ENCODE peak calls at places on chromosomes 3 and 15, in five cellular contexts. K, Z, B, W and Q are unnamed samples.
A peak's percentile ranks its signal among the peaks of the same experiment; 100 is the strongest.

GRCh38 chr3:186609247-186609868 is 3.5 kb upstream of the AHSG start:
- DNase-seq in K (no peak), Z (no peak), B (no peak), W (no peak), Q (no peak)

GRCh38 chr3:186644683-186645082 is 4.5 kb downstream of the FETUB start:
- DNase-seq in K (no peak), Z (no peak), B (peak; percentile 33), W (no peak), Q (no peak)

GRCh38 chr3:194579091-194579606 is 54.1 kb downstream of the TMEM44 start:
- DNase-seq in K (no peak), Z (no peak), B (no peak), W (no peak), Q (no peak)

GRCh38 chr3:183845608-183846288 is 20.4 kb upstream of the MAP6D1 start:
- DNase-seq in K (no peak), Z (no peak), B (no peak), W (no peak), Q (no peak)

GRCh38 chr15:100093211-100094126 is 248.3 kb downstream of the ADAMTS17 start:
- DNase-seq in K (no peak), Z (no peak), B (no peak), W (no peak), Q (no peak)

GRCh38 chr3:197907196-197907595 is 42.8 kb upstream of the RPL35A start:
- DNase-seq in K (no peak), Z (no peak), B (no peak), W (no peak), Q (no peak)

GRCh38 chr3:105639131-105639530 is 229.7 kb downstream of the CBLB start:
- DNase-seq in K (no peak), Z (no peak), B (no peak), W (no peak), Q (no peak)

GRCh38 chr15:23073890-23074631 is 34.7 kb upstream of the TUBGCP5 start:
- DNase-seq in K (no peak), Z (no peak), B (no peak), W (no peak), Q (no peak)

GRCh38 chr15:69578252-69578651 is 125.6 kb downstream of the RPLP1 start:
- DNase-seq in K (no peak), Z (no peak), B (no peak), W (no peak), Q (no peak)

GRCh38 chr15:74525946-74526345 is 15.1 kb upstream of the ARID3B start:
- DNase-seq in K (no peak), Z (peak; percentile 23), B (no peak), W (no peak), Q (no peak)

GRCh38 chr3:43024183-43024865 is 45.2 kb downstream of the GASK1A start:
- DNase-seq in K (no peak), Z (no peak), B (no peak), W (no peak), Q (no peak)

GRCh38 chr15:30984542-30984941 is 6.9 kb downstream of the MTMR10 start:
- DNase-seq in K (no peak), Z (no peak), B (no peak), W (no peak), Q (no peak)

GRCh38 chr3:127419140-127419539 is 131.3 kb upstream of the PRR20G start:
- DNase-seq in K (no peak), Z (no peak), B (peak; percentile 38), W (no peak), Q (no peak)

GRCh38 chr3:31275038-31275562 is 257.6 kb upstream of the STT3B start:
- DNase-seq in K (peak; percentile 81), Z (no peak), B (no peak), W (no peak), Q (no peak)

GRCh38 chr15:67914537-67915373 is 74.9 kb upstream of the RNU6-1 start:
- DNase-seq in K (peak; percentile 65), Z (peak; percentile 44), B (peak; percentile 47), W (peak; percentile 46), Q (no peak)

GRCh38 chr15:89928421-89928820 is 15.7 kb upstream of the ARPIN start:
- DNase-seq in K (peak; percentile 14), Z (no peak), B (no peak), W (no peak), Q (no peak)

GRCh38 chr3:172517859-172518466 is 5.3 kb downstream of the TNFSF10 start:
- DNase-seq in K (no peak), Z (no peak), B (no peak), W (no peak), Q (no peak)

GRCh38 chr3:177824190-177824786 is 627.0 kb upstream of the TBL1XR1 start:
- DNase-seq in K (peak; percentile 93), Z (no peak), B (no peak), W (no peak), Q (no peak)

GRCh38 chr3:79247367-79248103 is 520.3 kb downstream of the ROBO1 start:
- DNase-seq in K (no peak), Z (no peak), B (no peak), W (no peak), Q (no peak)

GRCh38 chr3:159994182-159994581 is 5.5 kb downstream of the IL12A start:
- DNase-seq in K (no peak), Z (no peak), B (no peak), W (no peak), Q (no peak)

DNA sequence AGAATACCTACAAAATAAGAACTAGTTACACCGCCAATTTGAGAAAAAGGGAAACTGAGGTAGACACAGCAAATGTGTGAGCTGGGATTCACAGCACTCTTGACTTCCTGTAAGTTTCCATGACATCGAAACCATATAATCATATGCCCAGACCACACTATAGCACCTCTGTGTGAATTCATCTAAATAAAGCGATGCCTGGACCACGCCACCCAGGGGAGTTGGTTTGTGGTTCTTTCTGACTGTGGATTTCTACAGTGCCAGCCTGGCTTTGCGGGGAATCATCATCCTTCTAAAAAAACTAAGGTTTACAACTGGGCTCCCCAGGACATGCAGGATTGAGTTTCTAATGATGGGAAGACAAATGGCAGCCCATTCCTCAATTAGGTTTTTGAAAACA is 23.5 kb upstream of the CA12 start:
- DNase-seq in K (no peak), Z (no peak), B (no peak), W (no peak), Q (no peak)
- TF ChIP-seq ATF2 in K (no peak), Z (no peak), B (no peak), W (no peak), Q (no peak)

DNA sequence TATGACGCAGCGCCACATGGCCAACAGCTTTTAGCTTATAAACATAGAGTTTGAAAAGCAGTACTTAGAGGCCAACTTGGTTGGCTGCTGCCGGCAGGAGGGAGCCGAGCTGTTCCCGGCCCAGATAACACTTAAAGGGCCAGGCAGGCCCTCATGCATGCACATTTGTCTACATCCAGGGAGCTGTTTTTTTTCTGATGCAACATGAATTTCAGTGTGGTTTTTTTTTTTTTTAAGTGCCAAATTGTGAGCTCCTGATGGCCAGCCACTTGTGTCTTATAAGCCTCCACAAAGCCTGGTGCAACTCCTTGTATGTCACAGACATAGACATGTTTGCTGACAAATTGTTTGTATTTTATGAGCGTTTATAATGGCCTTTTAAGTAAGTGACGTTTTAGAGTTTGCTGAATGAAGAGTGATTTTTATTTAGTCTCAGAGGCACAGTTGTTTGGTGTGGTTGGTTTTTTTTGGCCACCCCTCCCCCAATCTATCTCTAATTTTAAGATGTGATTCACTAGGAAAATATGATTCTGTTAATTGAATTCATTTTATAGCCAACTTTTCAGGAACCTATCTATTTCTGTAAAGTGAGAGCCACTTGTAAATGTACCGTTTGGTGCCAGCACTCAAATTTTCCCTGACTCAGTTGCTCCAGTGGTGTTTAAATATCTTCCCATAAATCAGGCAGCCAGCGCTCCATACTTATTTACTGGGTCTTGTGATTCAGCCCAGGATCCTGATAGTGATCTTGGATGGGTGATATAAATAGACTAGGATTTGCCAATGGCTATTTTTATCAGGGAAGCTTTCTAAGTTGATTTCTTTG is 134.3 kb downstream of the VGLL4 start:
- DNase-seq in K (peak; percentile 31), Z (peak; percentile 73), B (peak; percentile 48), W (peak; percentile 28), Q (no peak)
- TF ChIP-seq ATF2 in K (no peak), Z (no peak), B (no peak), W (no peak), Q (no peak)

DNA sequence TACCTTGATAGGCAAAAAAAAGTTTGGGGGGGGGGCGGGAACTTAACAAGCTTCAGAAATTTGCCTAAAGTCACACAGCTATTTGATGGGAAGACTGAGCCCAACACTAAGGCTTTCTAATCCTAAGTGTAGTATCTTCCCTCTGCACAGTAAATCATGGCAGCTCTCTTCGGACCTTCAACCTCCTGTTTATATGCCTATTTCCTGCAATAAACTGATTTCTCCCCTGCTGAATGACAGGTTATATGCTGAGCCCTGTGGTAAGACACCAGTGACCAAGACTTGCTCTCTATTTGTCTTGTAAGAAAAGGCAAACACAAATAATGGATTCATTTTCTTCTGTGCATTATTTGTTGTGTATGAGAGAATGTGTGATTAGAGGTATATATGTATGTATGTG is 355.8 kb upstream of the ARRDC4 start:
- DNase-seq in K (no peak), Z (no peak), B (no peak), W (no peak), Q (no peak)
- TF ChIP-seq ATF2 in K (no peak), Z (no peak), B (no peak), W (no peak), Q (no peak)

GRCh38 chr3:101181801-101182200 is 138.6 kb downstream of the IMPG2 start:
- DNase-seq in K (no peak), Z (no peak), B (no peak), W (no peak), Q (no peak)

GRCh38 chr3:101184111-101184510 is 136.3 kb downstream of the IMPG2 start:
- DNase-seq in K (no peak), Z (no peak), B (no peak), W (no peak), Q (no peak)

GRCh38 chr3:101182734-101183133 is 137.6 kb downstream of the IMPG2 start:
- DNase-seq in K (no peak), Z (no peak), B (no peak), W (no peak), Q (no peak)

GRCh38 chr3:101183151-101183550 is 137.2 kb downstream of the IMPG2 start:
- DNase-seq in K (no peak), Z (no peak), B (no peak), W (no peak), Q (no peak)

GRCh38 chr3:101185341-101185740 is 135.0 kb downstream of the IMPG2 start:
- DNase-seq in K (no peak), Z (no peak), B (no peak), W (no peak), Q (no peak)
- TF ChIP-seq ATF2 in K (no peak), Z (no peak), B (no peak), W (no peak), Q (no peak)

GRCh38 chr15:28219116-28219515 is 102.9 kb downstream of the HERC2 start:
- DNase-seq in K (no peak), Z (no peak), B (no peak), W (no peak), Q (no peak)
- TF ChIP-seq ATF2 in K (no peak), Z (no peak), B (no peak), W (no peak), Q (no peak)